ENCODE peak calls at places on chromosomes 7 and 10, in four cellular contexts. One of them, this sample, is unnamed. For H3K4me1, the result is how much of the 10 kb centered on the place peaks cover.

GRCh38 chr7:74365320-74366022 is 76.3 kb downstream of the CLIP2 start:
- DNase-seq in heart left ventricle: no peak
- DNase-seq in body of pancreas: no peak
- DNase-seq in sigmoid colon: peak
- DNase-seq in this sample: peak

GRCh38 chr10:119669975-119670640 is 18.9 kb downstream of the BAG3 start:
- DNase-seq in heart left ventricle: no peak
- DNase-seq in body of pancreas: no peak
- DNase-seq in sigmoid colon: no peak
- DNase-seq in this sample: no peak

GRCh38 chr10:110141185-110141584 is 66.2 kb upstream of the MXI1 start:
- DNase-seq in heart left ventricle: no peak
- DNase-seq in body of pancreas: no peak
- DNase-seq in sigmoid colon: no peak
- DNase-seq in this sample: no peak

GRCh38 chr7:118478931-118479330 is 254.4 kb downstream of the ANKRD7 start:
- DNase-seq in heart left ventricle: no peak
- DNase-seq in body of pancreas: no peak
- DNase-seq in sigmoid colon: no peak
- DNase-seq in this sample: no peak

GRCh38 chr10:1549591-1550290 is 187.6 kb downstream of the ADARB2 start:
- DNase-seq in heart left ventricle: peak
- DNase-seq in body of pancreas: no peak
- DNase-seq in sigmoid colon: peak
- DNase-seq in this sample: no peak

GRCh38 chr7:88795553-88795952 is at the start of gene TEX47:
- DNase-seq in heart left ventricle: no peak
- DNase-seq in body of pancreas: no peak
- DNase-seq in sigmoid colon: no peak
- DNase-seq in this sample: no peak

GRCh38 chr7:79055722-79056415 is 397.6 kb downstream of the MAGI2 start:
- DNase-seq in heart left ventricle: no peak
- DNase-seq in body of pancreas: peak
- DNase-seq in sigmoid colon: no peak
- DNase-seq in this sample: no peak

GRCh38 chr7:156766666-156767065 is 126.1 kb downstream of the RNF32 start:
- DNase-seq in heart left ventricle: no peak
- DNase-seq in body of pancreas: no peak
- DNase-seq in sigmoid colon: no peak
- DNase-seq in this sample: no peak

GRCh38 chr7:112970771-112971170 is 115.9 kb downstream of the GPR85 start:
- DNase-seq in heart left ventricle: no peak
- DNase-seq in body of pancreas: no peak
- DNase-seq in sigmoid colon: no peak
- DNase-seq in this sample: no peak

GRCh38 chr10:27865221-27865635 is 119.6 kb upstream of the MKX start:
- DNase-seq in heart left ventricle: no peak
- DNase-seq in body of pancreas: no peak
- DNase-seq in sigmoid colon: no peak
- DNase-seq in this sample: no peak

GRCh38 chr10:6144609-6145413 is 56.0 kb downstream of the RBM17 start:
- DNase-seq in heart left ventricle: peak
- DNase-seq in body of pancreas: peak
- DNase-seq in sigmoid colon: peak
- DNase-seq in this sample: peak

GRCh38 chr10:126670886-126671285 is 393 bp upstream of the C10orf90 start:
- DNase-seq in heart left ventricle: no peak
- DNase-seq in body of pancreas: no peak
- DNase-seq in sigmoid colon: no peak
- DNase-seq in this sample: no peak

GRCh38 chr10:44960482-44961230 is 1.1 kb downstream of the RASSF4 start:
- DNase-seq in heart left ventricle: no peak
- DNase-seq in body of pancreas: peak
- DNase-seq in sigmoid colon: peak
- DNase-seq in this sample: peak

GRCh38 chr10:103885617-103886016 is 30.2 kb upstream of the SH3PXD2A start:
- DNase-seq in heart left ventricle: no peak
- DNase-seq in body of pancreas: no peak
- DNase-seq in sigmoid colon: peak
- DNase-seq in this sample: no peak

GRCh38 chr10:17387861-17388503 is 66.4 kb downstream of the ST8SIA6 start:
- DNase-seq in heart left ventricle: no peak
- DNase-seq in body of pancreas: peak
- DNase-seq in sigmoid colon: no peak
- DNase-seq in this sample: no peak

GRCh38 chr7:82506208-82506607 is 62.6 kb upstream of the CACNA2D1 start:
- DNase-seq in heart left ventricle: no peak
- DNase-seq in body of pancreas: no peak
- DNase-seq in sigmoid colon: no peak
- DNase-seq in this sample: no peak

GRCh38 chr7:123615344-123615743 is 13.7 kb downstream of the ASB15 start:
- DNase-seq in heart left ventricle: no peak
- DNase-seq in body of pancreas: no peak
- DNase-seq in sigmoid colon: no peak
- DNase-seq in this sample: no peak

GRCh38 chr10:73780966-73781365 is 882 bp upstream of the CHCHD1 start:
- DNase-seq in heart left ventricle: no peak
- DNase-seq in body of pancreas: no peak
- DNase-seq in sigmoid colon: peak
- DNase-seq in this sample: no peak

DNA sequence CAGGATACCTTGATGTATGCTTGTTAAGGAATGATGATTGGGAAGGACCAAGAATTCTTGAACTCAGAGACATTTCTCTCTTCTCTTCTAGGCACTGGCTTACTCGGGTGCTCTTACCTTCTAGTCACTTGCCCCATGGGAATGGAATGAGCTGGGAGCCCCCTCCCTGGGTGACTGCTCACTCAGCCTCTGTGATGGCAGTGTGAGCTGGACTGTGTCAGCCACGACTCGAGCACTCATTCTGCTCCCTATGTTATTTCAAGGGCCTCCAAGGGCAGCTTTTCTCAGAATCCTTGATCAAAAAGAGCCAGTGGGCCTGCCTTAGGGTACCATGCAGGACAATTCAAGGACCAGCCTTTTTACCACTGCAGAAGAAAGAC is 10.7 kb downstream of the ZDHHC16 start:
- DNase-seq in heart left ventricle: no peak
- DNase-seq in body of pancreas: no peak
- DNase-seq in sigmoid colon: no peak
- DNase-seq in this sample: no peak
- TF ChIP-seq POLR2A in heart left ventricle: no peak
- TF ChIP-seq POLR2A in body of pancreas: no peak
- TF ChIP-seq POLR2A in sigmoid colon: no peak
- TF ChIP-seq POLR2A in this sample: no peak

GRCh38 chr7:87575521-87575920 is 25.2 kb downstream of the ABCB1 start:
- DNase-seq in heart left ventricle: no peak
- DNase-seq in body of pancreas: no peak
- DNase-seq in sigmoid colon: no peak
- DNase-seq in this sample: no peak
- H3K4me1 ChIP-seq in heart left ventricle: under half
- H3K4me1 ChIP-seq in body of pancreas: under half
- H3K4me1 ChIP-seq in sigmoid colon: under half
- H3K4me1 ChIP-seq in this sample: under half

GRCh38 chr7:116671681-116672595 is at the start of gene MET:
- DNase-seq in heart left ventricle: peak
- DNase-seq in body of pancreas: peak
- DNase-seq in sigmoid colon: peak
- DNase-seq in this sample: peak
- TF ChIP-seq POLR2A in heart left ventricle: peak
- TF ChIP-seq POLR2A in body of pancreas: peak
- TF ChIP-seq POLR2A in sigmoid colon: no peak
- TF ChIP-seq POLR2A in this sample: peak

GRCh38 chr7:44106311-44107065 is 2.3 kb downstream of the AEBP1 start:
- DNase-seq in heart left ventricle: no peak
- DNase-seq in body of pancreas: no peak
- DNase-seq in sigmoid colon: no peak
- DNase-seq in this sample: no peak
- H3K4me1 ChIP-seq in heart left ventricle: under half
- H3K4me1 ChIP-seq in body of pancreas: under half
- H3K4me1 ChIP-seq in sigmoid colon: under half
- H3K4me1 ChIP-seq in this sample: under half

GRCh38 chr7:149126662-149127321 is 668 bp upstream of the ZNF425 start:
- DNase-seq in heart left ventricle: peak
- DNase-seq in body of pancreas: peak
- DNase-seq in sigmoid colon: peak
- DNase-seq in this sample: peak
- TF ChIP-seq POLR2A in heart left ventricle: no peak
- TF ChIP-seq POLR2A in body of pancreas: no peak
- TF ChIP-seq POLR2A in sigmoid colon: no peak
- TF ChIP-seq POLR2A in this sample: no peak

DNA sequence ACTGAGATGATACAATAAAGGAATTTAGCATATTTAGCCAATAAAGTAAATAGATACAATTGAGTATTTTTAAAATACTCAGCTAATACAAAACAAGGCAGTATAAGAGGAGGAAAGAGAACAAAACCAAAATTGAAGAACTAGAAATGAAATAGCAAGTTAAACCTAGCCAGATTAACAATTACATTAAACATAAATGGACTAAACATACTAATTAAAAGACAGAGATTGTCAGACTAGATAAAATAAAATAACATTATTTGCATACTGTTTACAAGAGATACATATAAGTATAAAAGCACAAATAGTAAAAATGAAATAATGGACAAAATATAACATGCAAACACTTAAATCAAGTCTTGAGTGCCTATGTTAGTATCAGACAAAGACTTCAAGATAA is 517.7 kb upstream of the PHF14 start:
- DNase-seq in heart left ventricle: no peak
- DNase-seq in body of pancreas: no peak
- DNase-seq in sigmoid colon: no peak
- DNase-seq in this sample: no peak
- H3K4me1 ChIP-seq in heart left ventricle: under half
- H3K4me1 ChIP-seq in body of pancreas: under half
- H3K4me1 ChIP-seq in sigmoid colon: under half
- H3K4me1 ChIP-seq in this sample: under half